ENCODE peak calls at places on chromosomes 11 and 22, in six cellular contexts. T, R, S, W, A and H are unnamed samples.

GRCh38 chr11:8779732-8780131 is 97.1 kb downstream of the RPL27A start:
- DNase-seq in T (no peak), A (no peak), R (no peak), S (no peak), W (no peak), H (no peak)

GRCh38 chr11:104772806-104773241 is 125.4 kb downstream of the CASP12 start:
- DNase-seq in W (peak; percentile 94), S (no peak), A (no peak), R (peak; percentile 89), T (no peak), H (peak; percentile 75)

GRCh38 chr11:3074912-3075589 is 17.8 kb upstream of the CARS1 start:
- DNase-seq in T (peak; percentile 48), S (no peak), R (no peak), W (no peak), A (no peak), H (no peak)

GRCh38 chr11:41074318-41074717 is 385.1 kb downstream of the LRRC4C start:
- DNase-seq in T (no peak), S (no peak), R (no peak), W (no peak), A (no peak), H (no peak)

GRCh38 chr11:12707500-12707880 is 33.3 kb downstream of the TEAD1 start:
- DNase-seq in T (no peak), A (no peak), S (no peak), W (no peak), R (no peak), H (no peak)

GRCh38 chr11:67634366-67635230 is 4.9 kb upstream of the NUDT8 start:
- DNase-seq in A (no peak), R (no peak), S (peak; percentile 37), W (no peak), T (no peak), H (no peak)

GRCh38 chr22:45090364-45090960 is 73.3 kb upstream of the NUP50 start:
- DNase-seq in T (peak; percentile 41), A (peak; percentile 31), W (peak; percentile 21), S (peak; percentile 67), R (no peak), H (peak; percentile 48)

GRCh38 chr22:42881982-42882656 is 25.0 kb upstream of the ARFGAP3 start:
- DNase-seq in A (no peak), S (no peak), T (peak; percentile 48), R (no peak), W (no peak), H (no peak)

GRCh38 chr22:44737414-44738346 is 14.7 kb upstream of the ARHGAP8 start:
- DNase-seq in R (no peak), S (no peak), A (no peak), W (no peak), T (no peak), H (no peak)

GRCh38 chr11:85806876-85807275 is 4.1 kb downstream of the SYTL2 start:
- DNase-seq in R (peak; percentile 12), A (no peak), S (no peak), W (no peak), T (no peak), H (peak; percentile 23)

GRCh38 chr11:78973833-78974232 is 399.2 kb upstream of the NARS2 start:
- DNase-seq in T (no peak), W (no peak), A (no peak), R (no peak), S (no peak), H (no peak)

GRCh38 chr11:109697140-109697843 is 275.3 kb downstream of the C11orf87 start:
- DNase-seq in W (peak; percentile 58), T (no peak), R (peak; percentile 73), A (no peak), S (no peak), H (peak; percentile 68)

GRCh38 chr11:45828996-45829395 is 18.3 kb upstream of the CRY2 start:
- DNase-seq in R (no peak), W (no peak), S (no peak), A (no peak), T (no peak), H (no peak)

GRCh38 chr22:29267462-29267857 is 321 bp downstream of the RHBDD3 start:
- DNase-seq in T (no peak), S (no peak), W (no peak), A (no peak), R (no peak), H (no peak)

GRCh38 chr11:4863893-4864292 is 14.9 kb upstream of the OR51S1 start:
- DNase-seq in R (peak; percentile 5), S (no peak), W (no peak), T (no peak), A (no peak), H (no peak)

GRCh38 chr11:69310934-69311766 is 17.2 kb downstream of the MYEOV start:
- DNase-seq in W (no peak), S (no peak), A (no peak), R (no peak), T (no peak), H (no peak)

GRCh38 chr22:19822301-19823117 is 32.2 kb downstream of the GNB1L start:
- DNase-seq in W (no peak), A (peak; percentile 47), T (peak; percentile 3), S (no peak), R (no peak), H (no peak)

GRCh38 chr11:67264260-67264659 is 2.0 kb upstream of the GRK2 start:
- DNase-seq in T (no peak), R (no peak), A (no peak), W (no peak), S (no peak), H (no peak)

GRCh38 chr11:102709211-102709980 is 3.8 kb upstream of the MMP27 start:
- DNase-seq in R (no peak), T (no peak), A (no peak), W (peak; percentile 45), S (no peak), H (peak; percentile 49)

GRCh38 chr22:26170795-26171194 is 1.5 kb downstream of the SEZ6L start:
- DNase-seq in W (no peak), A (no peak), S (no peak), T (no peak), R (no peak), H (no peak)

GRCh38 chr22:26431151-26431995 is 2.3 kb downstream of the ASPHD2 start:
- DNase-seq in W (no peak), T (no peak), R (peak; percentile 66), A (no peak), S (no peak), H (no peak)

GRCh38 chr11:112724194-112724790 is 236.9 kb upstream of the NCAM1 start:
- DNase-seq in T (no peak), W (no peak), R (no peak), S (no peak), A (no peak), H (no peak)

DNA sequence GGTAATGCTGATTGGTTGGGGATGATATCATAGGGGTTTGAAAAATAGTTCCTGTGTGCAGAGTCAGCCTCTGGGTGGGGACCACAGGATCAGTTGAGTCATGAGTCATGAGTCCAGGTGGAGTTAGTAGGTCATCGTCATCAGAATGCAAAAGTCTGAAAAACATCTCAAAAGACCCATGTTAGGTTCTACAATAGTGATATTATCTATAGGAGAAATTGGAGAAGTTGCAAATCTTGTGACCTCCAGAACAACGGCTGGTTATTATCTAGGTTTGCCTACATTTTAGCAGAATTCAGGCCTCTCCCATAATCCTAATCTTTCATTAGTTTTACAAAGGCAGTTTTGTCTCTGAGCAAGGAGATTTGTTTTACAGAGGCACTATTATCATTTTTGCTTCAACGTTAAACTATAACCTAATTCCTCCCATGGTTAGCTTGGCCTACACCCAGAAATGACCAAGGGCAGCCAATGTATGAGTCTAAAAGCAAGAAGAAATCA is 38.9 kb downstream of the MS4A2 start:
- DNase-seq in A (no peak), R (no peak), T (no peak), S (no peak), W (no peak), H (no peak)
- TF ChIP-seq CTCF in A (no peak), R (no peak), T (no peak), S (no peak), W (no peak), H (no peak)

GRCh38 chr11:93559681-93560080 is 16.5 kb upstream of the SMCO4 start:
- DNase-seq in T (no peak), W (no peak), S (no peak), A (no peak), R (no peak), H (no peak)
- H3K4me3 ChIP-seq in T (no peak overlapping the region), W (no peak overlapping the region), S (no peak overlapping the region), A (no peak overlapping the region), R (no peak overlapping the region), H (no peak overlapping the region)

GRCh38 chr22:50011447-50012200 is 941 bp downstream of the IL17REL start:
- DNase-seq in A (peak; percentile 51), S (no peak), W (no peak), T (no peak), R (no peak), H (no peak)
- TF ChIP-seq CTCF in A (no peak), S (no peak), W (no peak), T (no peak), R (no peak), H (no peak)

DNA sequence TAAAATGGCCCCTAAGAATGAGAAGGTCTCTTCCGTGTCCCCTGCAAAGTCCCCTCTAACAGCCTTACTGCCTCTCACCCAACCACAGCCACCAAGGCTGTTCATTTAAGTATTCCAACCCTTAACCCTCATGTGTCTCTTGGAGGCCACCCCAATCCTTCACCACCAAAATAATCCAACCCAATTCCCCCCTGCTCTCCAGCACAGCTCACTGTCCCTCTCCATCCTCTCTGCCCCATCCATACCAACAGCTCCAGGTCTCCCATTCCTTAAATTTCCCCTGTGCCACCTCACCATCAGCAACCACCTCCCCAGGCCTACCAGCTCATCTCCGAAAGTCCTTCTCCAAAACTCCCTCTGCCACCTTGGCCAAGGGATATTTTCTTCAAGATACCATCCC is 1.4 kb downstream of the FAM168A start:
- DNase-seq in S (no peak), W (no peak), A (no peak), R (no peak), T (no peak), H (no peak)
- H3K4me3 ChIP-seq in S (no peak overlapping the region), W (peak overlapping the region; percentile 72), A (no peak overlapping the region), R (peak overlapping the region; percentile 81), T (no peak overlapping the region), H (peak overlapping the region; percentile 80)

GRCh38 chr22:49514211-49514610 is 313.5 kb downstream of the BRD1 start:
- DNase-seq in A (no peak), W (no peak), S (peak; percentile 5), T (no peak), R (no peak), H (no peak)
- TF ChIP-seq CTCF in A (no peak), W (no peak), S (no peak), T (no peak), R (no peak), H (no peak)

GRCh38 chr22:24428751-24429410 is 1.5 kb downstream of the ADORA2A start:
- DNase-seq in S (no peak), T (no peak), R (no peak), W (no peak), A (no peak), H (no peak)
- H3K4me3 ChIP-seq in S (no peak overlapping the region), T (no peak overlapping the region), R (no peak overlapping the region), W (no peak overlapping the region), A (peak overlapping the region; percentile 33), H (no peak overlapping the region)

DNA sequence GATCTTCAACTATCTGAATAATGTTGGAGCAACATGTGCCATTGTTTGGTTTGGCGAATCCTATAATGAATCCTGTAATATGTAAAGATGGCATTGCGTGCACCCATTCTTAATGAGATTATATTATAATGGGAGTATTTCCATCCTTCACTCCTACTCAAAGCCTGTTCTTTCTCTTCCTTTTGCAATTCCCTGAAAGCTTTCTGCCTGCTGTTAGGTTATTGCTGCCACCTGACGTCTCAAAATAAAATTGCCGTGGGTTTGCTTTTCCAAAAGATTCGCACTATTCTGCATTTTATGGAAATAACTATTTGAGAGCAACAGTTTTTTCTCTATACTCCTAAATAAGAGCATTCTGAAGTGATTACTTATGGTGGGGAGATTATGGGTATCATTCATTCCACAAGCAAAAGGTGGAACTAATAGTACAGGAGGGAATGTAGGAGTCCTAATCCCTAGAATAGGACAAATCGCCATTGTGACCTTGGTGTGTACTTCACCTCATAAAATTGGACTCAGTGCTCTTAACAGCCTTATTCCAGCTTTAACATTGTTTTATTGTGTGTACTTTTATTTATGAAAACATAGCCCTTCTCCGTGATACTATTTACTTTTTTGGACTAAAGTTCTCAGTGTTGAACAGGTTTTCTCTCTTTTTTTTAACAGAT is 69.6 kb upstream of the ALKBH3 start:
- DNase-seq in A (no peak), R (peak; percentile 46), T (no peak), W (no peak), S (no peak), H (peak; percentile 47)
- TF ChIP-seq CTCF in A (no peak), R (peak; percentile 51), T (peak; percentile 30), W (peak; percentile 36), S (no peak), H (peak; percentile 64)